ENCODE peak calls at places on chromosomes 2 and 18, in nine cellular contexts. L is left lung, V is right cardiac atrium, U is adrenal gland, B is heart left ventricle, E is mammary epithelial cell, R is HepG2, F is testis, T is PC-3. P is an unnamed sample.

GRCh38 chr2:195413422-195413821 is 243.6 kb upstream of the SLC39A10 start:
- DNase-seq in E (no peak), R (no peak), L (no peak), V (no peak), T (no peak), F (no peak), U (no peak), B (no peak), P (no peak)

GRCh38 chr2:33022989-33023731 is 76.4 kb downstream of the LTBP1 start:
- DNase-seq in E (peak; percentile 84), V (no peak), B (no peak), F (no peak), U (no peak), T (peak; percentile 96), R (peak; percentile 63), L (no peak), P (peak; percentile 14)

GRCh38 chr2:235378944-235379343 is 114.9 kb upstream of the AGAP1 start:
- DNase-seq in R (no peak), B (no peak), T (no peak), E (no peak), F (no peak), U (peak; percentile 25), V (no peak), L (no peak), P (no peak)

GRCh38 chr2:10274376-10274775 is 28.3 kb upstream of the HPCAL1 start:
- DNase-seq in B (no peak), V (no peak), L (peak; percentile 57), R (no peak), E (no peak), T (no peak), U (no peak), F (no peak), P (no peak)

GRCh38 chr2:231661422-231662027 is 46.8 kb upstream of the PTMA start:
- DNase-seq in T (no peak), F (no peak), L (no peak), B (no peak), V (peak; percentile 41), R (no peak), E (no peak), U (no peak), P (no peak)

GRCh38 chr18:44841221-44841620 is 160.5 kb downstream of the SETBP1 start:
- DNase-seq in B (no peak), E (peak; percentile 27), R (no peak), F (no peak), V (no peak), U (no peak), L (no peak), T (peak; percentile 7), P (no peak)

GRCh38 chr2:28400921-28401320 is 8.3 kb downstream of the FOSL2 start:
- DNase-seq in R (no peak), F (no peak), T (no peak), B (no peak), L (no peak), V (no peak), U (no peak), E (no peak), P (no peak)

GRCh38 chr18:49892148-49892924 is 79.0 kb upstream of the ACAA2 start:
- DNase-seq in U (no peak), B (no peak), R (peak; percentile 39), V (no peak), T (peak; percentile 71), F (no peak), L (no peak), E (peak; percentile 51), P (no peak)

GRCh38 chr2:222733470-222733845 is 62.0 kb downstream of the MOGAT1 start:
- DNase-seq in L (no peak), U (no peak), E (no peak), R (peak; percentile 83), B (no peak), V (no peak), F (no peak), T (no peak), P (no peak)

GRCh38 chr2:68732036-68732435 is 2.6 kb upstream of the ARHGAP25 start:
- DNase-seq in V (no peak), R (no peak), E (no peak), F (no peak), U (peak; percentile 32), T (no peak), B (peak; percentile 35), L (no peak), P (no peak)

GRCh38 chr18:7821784-7822183 is 254.7 kb downstream of the PTPRM start:
- DNase-seq in U (no peak), F (no peak), R (no peak), L (no peak), V (no peak), T (no peak), B (no peak), E (no peak), P (no peak)

GRCh38 chr2:225002039-225002655 is 40.1 kb downstream of the DOCK10 start:
- DNase-seq in F (peak; percentile 71), E (peak; percentile 61), V (no peak), B (peak; percentile 37), L (no peak), R (peak; percentile 54), U (peak; percentile 79), T (peak; percentile 79), P (peak; percentile 24)

GRCh38 chr18:28108254-28108653 is 68.7 kb downstream of the CDH2 start:
- DNase-seq in B (no peak), R (no peak), E (no peak), L (no peak), F (no peak), T (no peak), U (no peak), V (no peak), P (no peak)

GRCh38 chr2:164430166-164430783 is 191.0 kb downstream of the GRB14 start:
- DNase-seq in V (no peak), L (no peak), T (peak; percentile 64), R (peak; percentile 39), B (no peak), F (peak; percentile 53), U (peak; percentile 11), E (peak; percentile 14), P (peak; percentile 1)

GRCh38 chr2:8984152-8984551 is 19.3 kb downstream of the MBOAT2 start:
- DNase-seq in T (no peak), U (no peak), B (no peak), E (no peak), F (no peak), L (no peak), R (no peak), V (no peak), P (no peak)

GRCh38 chr2:101974663-101975062 is 17.1 kb upstream of the IL1R2 start:
- DNase-seq in R (no peak), E (no peak), L (no peak), V (no peak), F (no peak), U (peak; percentile 32), T (no peak), B (no peak), P (no peak)

GRCh38 chr18:10030816-10031541 is 117.2 kb downstream of the VAPA start:
- DNase-seq in V (no peak), L (peak; percentile 70), E (no peak), B (peak; percentile 26), F (no peak), T (no peak), U (no peak), R (no peak), P (no peak)

GRCh38 chr18:10035306-10035991 is 121.6 kb downstream of the VAPA start:
- DNase-seq in L (peak; percentile 83), R (no peak), V (no peak), U (no peak), F (no peak), B (no peak), T (peak; percentile 11), E (peak; percentile 86), P (no peak)

GRCh38 chr18:10033038-10033437 is 119.2 kb downstream of the VAPA start:
- DNase-seq in V (no peak), B (no peak), U (no peak), T (no peak), R (no peak), F (no peak), E (no peak), L (no peak), P (no peak)

GRCh38 chr18:10029711-10030110 is 115.9 kb downstream of the VAPA start:
- DNase-seq in F (no peak), T (no peak), R (no peak), E (no peak), U (no peak), L (no peak), V (peak; percentile 59), B (no peak), P (no peak)

GRCh38 chr18:10032331-10032979 is 118.6 kb downstream of the VAPA start:
- DNase-seq in U (peak; percentile 32), E (no peak), R (no peak), L (peak; percentile 85), V (no peak), F (peak; percentile 52), B (peak; percentile 49), T (no peak), P (no peak)
- H3K4me3 ChIP-seq in U (peak overlapping the region; percentile 56), E (no peak overlapping the region), R (no peak overlapping the region), L (no peak overlapping the region), V (no peak overlapping the region), F (peak overlapping the region; percentile 50), B (peak overlapping the region; percentile 0), T (no peak overlapping the region), P (no peak overlapping the region)

GRCh38 chr18:71223487-71223886 is 934.6 kb downstream of the SOCS6 start:
- DNase-seq in R (no peak), L (no peak), V (no peak), T (no peak), F (no peak), U (no peak), B (no peak), E (no peak), P (no peak)
- H3K9me3 ChIP-seq in R (no peaks in the 10 kb centered on the region), L (peaks cover 3% of the 10 kb centered on the region), V (no peaks in the 10 kb centered on the region), T (no peaks in the 10 kb centered on the region), F (no peaks in the 10 kb centered on the region), U (no peaks in the 10 kb centered on the region), B (no peaks in the 10 kb centered on the region), E (peaks cover 19% of the 10 kb centered on the region), P (no peaks in the 10 kb centered on the region)

GRCh38 chr2:63494100-63494499 is 94.2 kb downstream of the WDPCP start:
- DNase-seq in F (no peak), U (no peak), L (no peak), B (no peak), R (no peak), V (no peak), E (no peak), T (no peak), P (no peak)
- H3K4me3 ChIP-seq in F (no peak overlapping the region), U (no peak overlapping the region), L (no peak overlapping the region), B (no peak overlapping the region), R (no peak overlapping the region), V (no peak overlapping the region), E (no peak overlapping the region), T (no peak overlapping the region), P (no peak overlapping the region)

DNA sequence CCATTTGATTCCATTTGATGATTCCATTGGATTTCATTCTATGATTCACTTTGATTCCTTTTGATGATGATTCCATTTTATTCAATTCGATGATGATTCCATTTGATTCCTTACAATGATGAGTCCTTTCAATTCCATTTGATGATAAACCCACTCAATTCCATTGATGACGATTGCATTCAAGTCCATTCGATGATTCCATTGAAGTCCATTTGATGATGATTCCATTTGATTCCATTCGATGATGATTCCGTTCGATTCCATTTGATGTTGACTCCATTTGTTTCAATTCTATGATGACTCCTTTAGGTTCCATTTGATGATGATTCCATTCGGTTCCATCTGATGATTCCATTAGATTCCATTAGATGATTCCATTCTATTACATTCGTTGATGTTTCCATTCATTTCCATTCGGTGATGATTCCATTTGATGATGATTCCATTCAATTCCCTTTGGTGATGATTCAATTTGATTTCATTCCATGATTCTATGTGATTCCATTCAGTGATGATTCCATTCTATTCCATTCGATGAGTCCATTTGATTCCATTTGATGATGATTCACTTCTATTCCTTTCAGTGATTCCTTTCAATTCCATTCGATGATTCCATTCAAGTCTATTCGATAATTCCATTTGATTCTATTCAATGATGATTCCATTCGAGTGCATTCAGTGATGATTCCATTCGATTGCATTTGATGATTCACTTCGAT is 1106.0 kb downstream of the RPIA start:
- DNase-seq in B (no peak), E (no peak), F (no peak), U (no peak), V (no peak), R (no peak), T (no peak), L (no peak), P (no peak)
- H3K9me3 ChIP-seq in B (peaks cover 99% of the 10 kb centered on the region), E (peaks cover 97% of the 10 kb centered on the region), F (no peaks in the 10 kb centered on the region), U (no peaks in the 10 kb centered on the region), V (no peaks in the 10 kb centered on the region), R (peaks cover 100% of the 10 kb centered on the region), T (peaks cover 99% of the 10 kb centered on the region), L (peaks cover 100% of the 10 kb centered on the region), P (peaks cover 56% of the 10 kb centered on the region)

P was measured in MG63.